ENCODE peak calls at places on chromosomes 16 and 17, in six cellular contexts. One of them, this sample, is unnamed.

GRCh38 chr17:71440513-71440912 is 680.3 kb upstream of the SOX9 start:
- DNase-seq in omental fat pad: no peak
- DNase-seq in breast epithelium: no peak
- DNase-seq in mucosa of descending colon: peak; percentile 29
- DNase-seq in OCI-LY7: no peak
- DNase-seq in Calu3: no peak
- DNase-seq in this sample: no peak

GRCh38 chr17:29376667-29377268 is 13.4 kb upstream of the TAOK1 start:
- DNase-seq in breast epithelium: no peak
- DNase-seq in OCI-LY7: no peak
- DNase-seq in Calu3: no peak
- DNase-seq in mucosa of descending colon: no peak
- DNase-seq in omental fat pad: no peak
- DNase-seq in this sample: no peak

GRCh38 chr16:65754799-65755691 is 611.4 kb upstream of the CDH5 start:
- DNase-seq in omental fat pad: no peak
- DNase-seq in Calu3: no peak
- DNase-seq in breast epithelium: no peak
- DNase-seq in mucosa of descending colon: peak; percentile 25
- DNase-seq in OCI-LY7: no peak
- DNase-seq in this sample: no peak

GRCh38 chr16:46690281-46691178 is 1.1 kb downstream of the ORC6 start:
- DNase-seq in omental fat pad: no peak
- DNase-seq in Calu3: peak; percentile 46
- DNase-seq in OCI-LY7: peak; percentile 39
- DNase-seq in mucosa of descending colon: peak; percentile 48
- DNase-seq in breast epithelium: no peak
- DNase-seq in this sample: no peak

GRCh38 chr17:72719582-72720493 is 372.6 kb downstream of the SLC39A11 start:
- DNase-seq in omental fat pad: no peak
- DNase-seq in mucosa of descending colon: peak; percentile 23
- DNase-seq in OCI-LY7: no peak
- DNase-seq in breast epithelium: no peak
- DNase-seq in Calu3: no peak
- DNase-seq in this sample: no peak

GRCh38 chr17:12519956-12520594 is 145.6 kb upstream of the MYOCD start:
- DNase-seq in OCI-LY7: no peak
- DNase-seq in mucosa of descending colon: no peak
- DNase-seq in breast epithelium: no peak
- DNase-seq in Calu3: no peak
- DNase-seq in omental fat pad: no peak
- DNase-seq in this sample: no peak

GRCh38 chr16:88747588-88748301 is 37.3 kb downstream of the PIEZO1 start:
- DNase-seq in breast epithelium: no peak
- DNase-seq in omental fat pad: no peak
- DNase-seq in OCI-LY7: peak; percentile 66
- DNase-seq in mucosa of descending colon: peak; percentile 81
- DNase-seq in Calu3: peak; percentile 90
- DNase-seq in this sample: no peak

GRCh38 chr17:82127704-82128103 is 29.7 kb upstream of the FASN start:
- DNase-seq in omental fat pad: no peak
- DNase-seq in OCI-LY7: no peak
- DNase-seq in Calu3: no peak
- DNase-seq in breast epithelium: no peak
- DNase-seq in mucosa of descending colon: no peak
- DNase-seq in this sample: no peak

GRCh38 chr17:6070895-6071511 is 824 bp downstream of the WSCD1 start:
- DNase-seq in Calu3: no peak
- DNase-seq in OCI-LY7: no peak
- DNase-seq in omental fat pad: no peak
- DNase-seq in mucosa of descending colon: peak; percentile 41
- DNase-seq in breast epithelium: no peak
- DNase-seq in this sample: no peak

GRCh38 chr16:57405194-57405593 is 627 bp downstream of the CCL17 start:
- DNase-seq in breast epithelium: no peak
- DNase-seq in omental fat pad: no peak
- DNase-seq in Calu3: no peak
- DNase-seq in OCI-LY7: no peak
- DNase-seq in mucosa of descending colon: no peak
- DNase-seq in this sample: no peak

GRCh38 chr16:51440096-51440495 is 289.0 kb upstream of the SALL1 start:
- DNase-seq in breast epithelium: no peak
- DNase-seq in Calu3: no peak
- DNase-seq in mucosa of descending colon: no peak
- DNase-seq in OCI-LY7: no peak
- DNase-seq in omental fat pad: no peak
- DNase-seq in this sample: no peak

GRCh38 chr17:51056813-51057510 is 63.7 kb downstream of the SPAG9 start:
- DNase-seq in Calu3: peak; percentile 60
- DNase-seq in omental fat pad: no peak
- DNase-seq in mucosa of descending colon: peak; percentile 54
- DNase-seq in breast epithelium: no peak
- DNase-seq in OCI-LY7: peak; percentile 71
- DNase-seq in this sample: no peak

GRCh38 chr17:30200086-30200485 is 35.4 kb downstream of the SLC6A4 start:
- DNase-seq in Calu3: no peak
- DNase-seq in omental fat pad: no peak
- DNase-seq in mucosa of descending colon: no peak
- DNase-seq in OCI-LY7: no peak
- DNase-seq in breast epithelium: peak; percentile 3
- DNase-seq in this sample: no peak

GRCh38 chr16:6286176-6286575 is 1046.5 kb upstream of the RBFOX1 start:
- DNase-seq in omental fat pad: no peak
- DNase-seq in breast epithelium: no peak
- DNase-seq in OCI-LY7: no peak
- DNase-seq in Calu3: no peak
- DNase-seq in mucosa of descending colon: no peak
- DNase-seq in this sample: no peak

GRCh38 chr17:18981642-18982424 is 22.7 kb downstream of the FAM83G start:
- DNase-seq in omental fat pad: no peak
- DNase-seq in breast epithelium: no peak
- DNase-seq in mucosa of descending colon: peak; percentile 97
- DNase-seq in Calu3: peak; percentile 70
- DNase-seq in OCI-LY7: no peak
- DNase-seq in this sample: no peak

GRCh38 chr16:30076276-30076791 is 540 bp downstream of the PPP4C start:
- DNase-seq in Calu3: no peak
- DNase-seq in omental fat pad: no peak
- DNase-seq in mucosa of descending colon: peak; percentile 31
- DNase-seq in OCI-LY7: no peak
- DNase-seq in breast epithelium: no peak
- DNase-seq in this sample: no peak

GRCh38 chr17:68514809-68515208 is 2.6 kb downstream of the PRKAR1A start:
- DNase-seq in Calu3: no peak
- DNase-seq in mucosa of descending colon: no peak
- DNase-seq in breast epithelium: no peak
- DNase-seq in omental fat pad: no peak
- DNase-seq in OCI-LY7: no peak
- DNase-seq in this sample: no peak

GRCh38 chr16:24734382-24734781 is 4.9 kb downstream of the TNRC6A start:
- DNase-seq in omental fat pad: no peak
- DNase-seq in mucosa of descending colon: no peak
- DNase-seq in OCI-LY7: no peak
- DNase-seq in breast epithelium: no peak
- DNase-seq in Calu3: no peak
- DNase-seq in this sample: no peak

GRCh38 chr16:56288019-56288418 is 96.7 kb downstream of the GNAO1 start:
- DNase-seq in Calu3: no peak
- DNase-seq in mucosa of descending colon: no peak
- DNase-seq in omental fat pad: no peak
- DNase-seq in breast epithelium: no peak
- DNase-seq in OCI-LY7: no peak
- DNase-seq in this sample: no peak

GRCh38 chr16:4702466-4702808 is 9.1 kb downstream of the NUDT16L1 start:
- DNase-seq in OCI-LY7: no peak
- DNase-seq in omental fat pad: no peak
- DNase-seq in breast epithelium: no peak
- DNase-seq in mucosa of descending colon: no peak
- DNase-seq in Calu3: no peak
- DNase-seq in this sample: no peak

GRCh38 chr17:56902350-56902749 is 11.5 kb downstream of the TRIM25 start:
- DNase-seq in omental fat pad: no peak
- DNase-seq in OCI-LY7: no peak
- DNase-seq in breast epithelium: no peak
- DNase-seq in mucosa of descending colon: no peak
- DNase-seq in Calu3: no peak
- DNase-seq in this sample: no peak

GRCh38 chr17:56595831-56596740 is 2.6 kb downstream of the NOG start:
- DNase-seq in mucosa of descending colon: no peak
- DNase-seq in breast epithelium: no peak
- DNase-seq in omental fat pad: no peak
- DNase-seq in Calu3: peak; percentile 8
- DNase-seq in OCI-LY7: no peak
- DNase-seq in this sample: no peak

GRCh38 chr17:50689251-50689650 is 18.5 kb downstream of the ANKRD40 start:
- DNase-seq in OCI-LY7: no peak
- DNase-seq in omental fat pad: no peak
- DNase-seq in breast epithelium: no peak
- DNase-seq in mucosa of descending colon: no peak
- DNase-seq in Calu3: peak; percentile 60
- DNase-seq in this sample: no peak

GRCh38 chr16:85335584-85336492 is 223.6 kb upstream of the CIBAR2 start:
- DNase-seq in OCI-LY7: no peak
- DNase-seq in mucosa of descending colon: peak; percentile 83
- DNase-seq in breast epithelium: no peak
- DNase-seq in omental fat pad: no peak
- DNase-seq in Calu3: no peak
- DNase-seq in this sample: no peak

GRCh38 chr17:11917415-11917814 is 79.9 kb downstream of the ZNF18 start:
- DNase-seq in OCI-LY7: no peak
- DNase-seq in breast epithelium: no peak
- DNase-seq in omental fat pad: no peak
- DNase-seq in mucosa of descending colon: no peak
- DNase-seq in Calu3: no peak
- DNase-seq in this sample: no peak

GRCh38 chr16:27853101-27853500 is 210.4 kb downstream of the GSG1L start:
- DNase-seq in omental fat pad: no peak
- DNase-seq in breast epithelium: no peak
- DNase-seq in OCI-LY7: no peak
- DNase-seq in Calu3: no peak
- DNase-seq in mucosa of descending colon: no peak
- DNase-seq in this sample: no peak

GRCh38 chr17:83073389-83074063 is 5.9 kb upstream of the METRNL start:
- DNase-seq in omental fat pad: no peak
- DNase-seq in breast epithelium: no peak
- DNase-seq in mucosa of descending colon: peak; percentile 83
- DNase-seq in OCI-LY7: no peak
- DNase-seq in Calu3: peak; percentile 80
- DNase-seq in this sample: no peak

GRCh38 chr17:382644-383533 is 30.3 kb upstream of the RPH3AL start:
- DNase-seq in OCI-LY7: no peak
- DNase-seq in Calu3: no peak
- DNase-seq in mucosa of descending colon: peak; percentile 30
- DNase-seq in breast epithelium: no peak
- DNase-seq in omental fat pad: no peak
- DNase-seq in this sample: no peak

GRCh38 chr16:77434365-77435239 is at the start of gene ADAMTS18:
- DNase-seq in Calu3: no peak
- DNase-seq in breast epithelium: no peak
- DNase-seq in mucosa of descending colon: no peak
- DNase-seq in OCI-LY7: no peak
- DNase-seq in omental fat pad: no peak
- DNase-seq in this sample: no peak

DNA sequence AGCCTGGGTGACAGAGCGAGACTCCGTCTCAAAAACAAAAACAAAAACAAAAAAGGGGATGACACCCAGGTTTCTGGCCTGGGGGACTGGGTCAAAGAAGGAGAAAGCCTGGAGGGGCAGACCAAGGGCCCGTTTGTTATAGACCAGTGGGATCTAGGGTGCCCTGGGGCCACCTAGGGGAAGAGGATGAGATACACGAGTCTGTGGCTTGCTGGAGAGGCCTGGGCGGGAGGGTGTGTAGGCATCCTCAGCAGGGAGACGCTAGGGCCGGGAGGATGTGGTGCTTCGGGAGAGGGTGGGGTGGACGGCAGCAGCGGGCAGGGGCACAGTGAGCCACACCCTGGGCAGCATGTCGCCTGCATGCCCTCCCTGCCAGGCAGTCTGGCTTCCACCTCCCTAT is 17.1 kb upstream of the CRK start:
- DNase-seq in mucosa of descending colon: no peak
- DNase-seq in omental fat pad: no peak
- DNase-seq in breast epithelium: no peak
- DNase-seq in OCI-LY7: peak; percentile 58
- DNase-seq in Calu3: no peak
- DNase-seq in this sample: no peak
- TF ChIP-seq CTCF in mucosa of descending colon: no peak
- TF ChIP-seq CTCF in omental fat pad: no peak
- TF ChIP-seq CTCF in breast epithelium: no peak
- TF ChIP-seq CTCF in OCI-LY7: peak; percentile 60
- TF ChIP-seq CTCF in Calu3: no peak
- TF ChIP-seq CTCF in this sample: no peak

GRCh38 chr16:79767597-79768280 is 167.2 kb upstream of the MAF start:
- DNase-seq in Calu3: peak; percentile 11
- DNase-seq in omental fat pad: no peak
- DNase-seq in breast epithelium: no peak
- DNase-seq in mucosa of descending colon: peak; percentile 64
- DNase-seq in OCI-LY7: no peak
- DNase-seq in this sample: no peak

GRCh38 chr16:79768594-79768993 is 168.1 kb upstream of the MAF start:
- DNase-seq in Calu3: peak; percentile 13
- DNase-seq in OCI-LY7: no peak
- DNase-seq in omental fat pad: no peak
- DNase-seq in mucosa of descending colon: peak; percentile 49
- DNase-seq in breast epithelium: no peak
- DNase-seq in this sample: no peak

GRCh38 chr16:79772028-79772427 is 171.5 kb upstream of the MAF start:
- DNase-seq in mucosa of descending colon: peak; percentile 56
- DNase-seq in Calu3: no peak
- DNase-seq in OCI-LY7: no peak
- DNase-seq in omental fat pad: no peak
- DNase-seq in breast epithelium: no peak
- DNase-seq in this sample: no peak

GRCh38 chr16:79769320-79770243 is 169.0 kb upstream of the MAF start:
- DNase-seq in Calu3: no peak
- DNase-seq in breast epithelium: no peak
- DNase-seq in OCI-LY7: no peak
- DNase-seq in omental fat pad: no peak
- DNase-seq in mucosa of descending colon: peak; percentile 24
- DNase-seq in this sample: no peak

GRCh38 chr16:79770244-79771064 is 169.9 kb upstream of the MAF start:
- DNase-seq in omental fat pad: peak; percentile 49
- DNase-seq in Calu3: peak; percentile 87
- DNase-seq in breast epithelium: peak; percentile 88
- DNase-seq in OCI-LY7: peak; percentile 72
- DNase-seq in mucosa of descending colon: peak; percentile 88
- DNase-seq in this sample: peak; percentile 86
- TF ChIP-seq CTCF in omental fat pad: no peak
- TF ChIP-seq CTCF in Calu3: no peak
- TF ChIP-seq CTCF in breast epithelium: no peak
- TF ChIP-seq CTCF in OCI-LY7: no peak
- TF ChIP-seq CTCF in mucosa of descending colon: no peak
- TF ChIP-seq CTCF in this sample: no peak

GRCh38 chr17:36544049-36544319 is 735 bp upstream of the GGNBP2 start:
- DNase-seq in OCI-LY7: peak; percentile 72
- DNase-seq in Calu3: no peak
- DNase-seq in mucosa of descending colon: no peak
- DNase-seq in omental fat pad: no peak
- DNase-seq in breast epithelium: no peak
- DNase-seq in this sample: no peak
- TF ChIP-seq CTCF in OCI-LY7: peak; percentile 0
- TF ChIP-seq CTCF in Calu3: no peak
- TF ChIP-seq CTCF in mucosa of descending colon: no peak
- TF ChIP-seq CTCF in omental fat pad: no peak
- TF ChIP-seq CTCF in breast epithelium: no peak
- TF ChIP-seq CTCF in this sample: peak; percentile 25

GRCh38 chr17:15408803-15409202 is 58.6 kb downstream of the CDRT4 start:
- DNase-seq in OCI-LY7: no peak
- DNase-seq in mucosa of descending colon: no peak
- DNase-seq in breast epithelium: no peak
- DNase-seq in Calu3: no peak
- DNase-seq in omental fat pad: no peak
- DNase-seq in this sample: no peak
- TF ChIP-seq CTCF in OCI-LY7: no peak
- TF ChIP-seq CTCF in mucosa of descending colon: no peak
- TF ChIP-seq CTCF in breast epithelium: no peak
- TF ChIP-seq CTCF in Calu3: no peak
- TF ChIP-seq CTCF in omental fat pad: no peak
- TF ChIP-seq CTCF in this sample: no peak

This sample was measured in type B pancreatic cell.